ENCODE peak calls at places on chromosomes 16 and 17, in six cellular contexts. N is fibroblast of the aortic adventitia; B is cardiac muscle cell; A is CD8-positive, alpha-beta T cell; S is cardiac fibroblast; H is OCI-LY7. M is an unnamed sample.

GRCh38 chr16:87895641-87896141 is 26.4 kb upstream of the SLC7A5 start:
- DNase-seq in N (no peak), B (peak; percentile 17), A (no peak), S (no peak), H (peak; percentile 19), M (no peak)

GRCh38 chr17:27336217-27336616 is 42.3 kb downstream of the WSB1 start:
- DNase-seq in N (no peak), B (no peak), A (no peak), S (no peak), H (no peak), M (no peak)

GRCh38 chr16:49638696-49639629 is 216.9 kb downstream of the ZNF423 start:
- DNase-seq in N (no peak), B (peak; percentile 71), A (no peak), S (peak; percentile 57), H (no peak), M (no peak)

GRCh38 chr17:40561294-40561870 is 3.9 kb downstream of the CCR7 start:
- DNase-seq in N (no peak), B (no peak), A (no peak), S (no peak), H (no peak), M (no peak)

GRCh38 chr17:83180996-83181481 is 101.6 kb downstream of the METRNL start:
- DNase-seq in N (no peak), B (no peak), A (no peak), S (no peak), H (peak; percentile 35), M (no peak)

GRCh38 chr17:82930043-82930923 is 90.5 kb upstream of the ZNF750 start:
- DNase-seq in N (no peak), B (no peak), A (no peak), S (no peak), H (no peak), M (peak; percentile 54)

GRCh38 chr16:54284931-54285413 is 1.6 kb downstream of the IRX3 start:
- DNase-seq in N (peak; percentile 25), B (peak; percentile 18), A (no peak), S (peak; percentile 14), H (no peak), M (no peak)

GRCh38 chr17:45316271-45317112 is at the start of gene MAP3K14:
- DNase-seq in N (peak; percentile 66), B (peak; percentile 82), A (peak; percentile 30), S (peak; percentile 78), H (peak; percentile 79), M (peak; percentile 88)

GRCh38 chr17:75405365-75406221 is at the start of gene GRB2:
- DNase-seq in N (peak; percentile 94), B (peak; percentile 97), A (peak; percentile 99), S (peak; percentile 97), H (peak; percentile 100), M (peak; percentile 99)

GRCh38 chr17:47184671-47185070 is 4.4 kb downstream of the CDC27 start:
- DNase-seq in N (peak; percentile 67), B (peak; percentile 33), A (no peak), S (no peak), H (no peak), M (no peak)

GRCh38 chr17:4585203-4585939 is 1.0 kb downstream of the SMTNL2 start:
- DNase-seq in N (no peak), B (no peak), A (no peak), S (no peak), H (no peak), M (no peak)
- H3K4me3 ChIP-seq in N (no peak overlapping the region), B (peak overlapping the region; percentile 94), A (no peak overlapping the region), S (no peak overlapping the region), H (no peak overlapping the region), M (no peak overlapping the region)

GRCh38 chr16:89365044-89365467 is 125.3 kb downstream of the ANKRD11 start:
- DNase-seq in N (peak; percentile 85), B (peak; percentile 60), A (no peak), S (no peak), H (no peak), M (no peak)

GRCh38 chr16:89364603-89365002 is 125.8 kb downstream of the ANKRD11 start:
- DNase-seq in N (peak; percentile 66), B (peak; percentile 39), A (no peak), S (peak; percentile 39), H (no peak), M (no peak)

GRCh38 chr16:89361756-89362155 is 128.6 kb downstream of the ANKRD11 start:
- DNase-seq in N (no peak), B (no peak), A (no peak), S (no peak), H (no peak), M (no peak)

GRCh38 chr16:89365996-89366395 is 124.4 kb downstream of the ANKRD11 start:
- DNase-seq in N (no peak), B (no peak), A (no peak), S (no peak), H (no peak), M (no peak)

DNA sequence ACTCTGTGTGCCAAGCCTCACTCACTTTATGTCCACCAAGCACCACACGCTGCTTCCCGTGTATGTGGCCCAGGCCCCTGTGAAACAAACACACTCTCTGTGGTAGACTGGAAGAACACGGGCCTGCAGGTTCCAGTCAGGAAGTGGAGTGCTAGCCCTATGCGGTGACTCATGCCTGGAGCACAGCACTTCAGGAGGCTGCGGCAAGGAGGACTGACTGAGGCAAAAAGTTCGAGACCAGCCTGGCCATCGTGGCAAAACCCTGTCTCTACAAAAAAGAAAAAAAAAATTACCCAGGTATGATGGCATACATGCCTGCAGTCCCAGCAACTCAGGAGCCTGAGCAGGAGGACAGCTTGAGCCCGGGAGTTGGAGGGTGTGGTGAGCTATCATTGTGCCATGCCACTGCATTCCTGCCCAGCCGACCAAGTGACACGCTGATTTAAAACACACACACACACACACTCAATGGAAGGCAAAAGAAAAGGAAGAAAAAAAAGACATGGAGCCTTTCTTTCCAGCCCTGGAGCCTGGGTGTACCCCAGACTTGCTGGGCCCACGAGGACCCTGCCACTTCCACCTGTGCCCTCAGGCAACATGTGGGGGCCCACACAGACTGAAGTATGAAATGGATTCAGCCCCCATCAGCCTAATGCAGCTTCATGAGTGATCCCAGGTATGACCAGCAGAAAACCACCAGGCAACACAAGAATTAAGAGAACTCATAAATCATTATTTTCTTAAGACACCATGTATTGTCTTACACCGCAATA is 126.6 kb downstream of the ANKRD11 start:
- DNase-seq in N (peak; percentile 68), B (peak; percentile 78), A (no peak), S (peak; percentile 74), H (no peak), M (no peak)
- H3K4me3 ChIP-seq in N (no peak overlapping the region), B (no peak overlapping the region), A (no peak overlapping the region), S (no peak overlapping the region), H (no peak overlapping the region), M (no peak overlapping the region)

DNA sequence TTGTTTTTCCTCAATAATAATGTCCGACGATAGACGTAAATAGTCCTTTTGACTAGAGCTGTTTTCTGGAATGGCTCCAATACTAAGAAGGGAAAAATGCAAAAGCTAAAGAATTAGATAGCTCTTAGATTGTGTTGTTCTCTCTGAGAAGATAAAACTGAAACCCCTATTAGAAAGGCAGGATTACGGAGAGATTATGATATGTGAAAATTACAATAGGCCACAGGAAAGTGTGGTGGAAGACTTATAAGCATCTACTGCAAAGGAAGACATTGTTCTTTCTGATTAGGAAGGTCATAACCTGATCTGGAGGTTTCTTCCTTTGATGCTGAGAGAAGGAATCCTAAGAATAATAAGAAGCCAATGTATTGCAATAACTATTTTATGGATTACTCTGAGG is 33.5 kb upstream of the KCNJ16 start:
- DNase-seq in N (no peak), B (no peak), A (no peak), S (no peak), H (no peak), M (no peak)
- H3K4me3 ChIP-seq in N (no peak overlapping the region), B (no peak overlapping the region), A (no peak overlapping the region), S (no peak overlapping the region), H (no peak overlapping the region), M (no peak overlapping the region)

GRCh38 chr17:14312522-14312921 is 11.6 kb downstream of the HS3ST3B1 start:
- DNase-seq in N (no peak), B (no peak), A (no peak), S (no peak), H (no peak), M (no peak)

GRCh38 chr17:14310584-14310983 is 9.7 kb downstream of the HS3ST3B1 start:
- DNase-seq in N (no peak), B (no peak), A (no peak), S (no peak), H (no peak), M (no peak)

GRCh38 chr17:14310101-14310500 is 9.2 kb downstream of the HS3ST3B1 start:
- DNase-seq in N (no peak), B (no peak), A (no peak), S (no peak), H (no peak), M (no peak)

GRCh38 chr17:14311979-14312378 is 11.1 kb downstream of the HS3ST3B1 start:
- DNase-seq in N (no peak), B (peak; percentile 63), A (no peak), S (no peak), H (no peak), M (no peak)

GRCh38 chr17:14311186-14311705 is 10.4 kb downstream of the HS3ST3B1 start:
- DNase-seq in N (no peak), B (no peak), A (no peak), S (no peak), H (no peak), M (no peak)
- H3K4me3 ChIP-seq in N (no peak overlapping the region), B (no peak overlapping the region), A (no peak overlapping the region), S (no peak overlapping the region), H (no peak overlapping the region), M (no peak overlapping the region)

DNA sequence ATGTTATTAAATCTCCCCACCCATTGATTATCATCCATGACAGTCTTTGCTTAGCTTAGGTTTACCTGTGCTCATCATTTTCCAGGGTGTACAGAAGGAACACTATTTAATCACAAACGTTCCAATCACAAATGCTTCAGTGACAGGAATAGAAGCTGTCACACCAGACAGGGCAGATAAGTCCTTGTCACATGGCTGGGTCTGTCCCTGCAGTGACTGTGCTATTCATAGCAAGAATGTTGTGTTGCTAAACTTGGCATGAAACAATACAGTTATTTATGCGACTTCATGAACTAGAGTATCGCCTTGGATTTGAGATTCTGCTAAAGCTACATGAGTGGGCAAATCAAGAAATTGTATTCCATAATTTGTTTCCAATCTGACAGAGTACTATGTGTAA is 108.4 kb downstream of the CDH13 start:
- DNase-seq in N (no peak), B (peak; percentile 14), A (no peak), S (peak; percentile 24), H (no peak), M (no peak)
- H3K4me3 ChIP-seq in N (no peak overlapping the region), B (no peak overlapping the region), A (no peak overlapping the region), S (no peak overlapping the region), H (no peak overlapping the region), M (peak overlapping the region; percentile 49)

M was measured in ascending aorta.